ENCODE peak calls at places on chromosomes 3 and 15, in four cellular contexts. J, R, D and L are unnamed samples.

GRCh38 chr15:51688863-51689262 is 7.6 kb downstream of the SCG3 start:
- DNase-seq in R (peak), J (no peak), D (no peak), L (no peak)

GRCh38 chr15:82543155-82543554 is 2.9 kb upstream of the RPS17 start:
- DNase-seq in J (no peak), D (no peak), R (no peak), L (no peak)

GRCh38 chr3:142940000-142940399 is 23.5 kb downstream of the PAQR9 start:
- DNase-seq in D (no peak), R (no peak), J (no peak), L (peak)

GRCh38 chr3:51619983-51620382 is 51.1 kb upstream of the TEX264 start:
- DNase-seq in J (no peak), D (no peak), R (no peak), L (no peak)

GRCh38 chr15:40286794-40287193 is 3.9 kb upstream of the ANKRD63 start:
- DNase-seq in D (no peak), R (no peak), J (no peak), L (no peak)

GRCh38 chr15:66233487-66234415 is 19.8 kb downstream of the MEGF11 start:
- DNase-seq in J (no peak), D (peak), R (peak), L (peak)

GRCh38 chr3:63863150-63864007 is at the start of the genes ATXN7 and THOC7:
- DNase-seq in R (peak), J (peak), D (no peak), L (peak)

GRCh38 chr15:74642328-74642723 is 26.7 kb downstream of the CLK3 start:
- DNase-seq in D (no peak), R (no peak), J (no peak), L (no peak)

GRCh38 chr3:65713016-65713415 is 325.7 kb downstream of the MAGI1 start:
- DNase-seq in R (no peak), D (no peak), J (no peak), L (no peak)

GRCh38 chr3:177057768-177058167 is 139.5 kb downstream of the TBL1XR1 start:
- DNase-seq in J (no peak), D (no peak), R (no peak), L (no peak)

GRCh38 chr15:63367390-63367789 is 14.3 kb downstream of the CA12 start:
- DNase-seq in D (no peak), J (no peak), R (no peak), L (no peak)

GRCh38 chr3:131711114-131711786 is 208.5 kb upstream of the MRPL3 start:
- DNase-seq in D (no peak), R (no peak), J (no peak), L (no peak)

GRCh38 chr3:72092778-72093177 is 307.8 kb upstream of the PROK2 start:
- DNase-seq in D (no peak), J (no peak), R (no peak), L (peak)

GRCh38 chr3:8869613-8870012 is 93.7 kb downstream of the RAD18 start:
- DNase-seq in J (no peak), D (peak), R (no peak), L (peak)

GRCh38 chr3:67077656-67078055 is 79.5 kb downstream of the KBTBD8 start:
- DNase-seq in D (no peak), R (no peak), J (no peak), L (no peak)

GRCh38 chr3:142724682-142725351 is 983 bp downstream of the TRPC1 start:
- DNase-seq in J (peak), R (peak), D (peak), L (peak)

GRCh38 chr3:27528798-27529197 is 44.6 kb upstream of the SLC4A7 start:
- DNase-seq in J (no peak), R (no peak), D (no peak), L (no peak)

GRCh38 chr3:189638276-189639031 is 7.3 kb downstream of the TP63 start:
- DNase-seq in R (no peak), J (no peak), D (no peak), L (no peak)

GRCh38 chr15:25719101-25719985 is 143.8 kb downstream of the ATP10A start:
- DNase-seq in J (peak), R (no peak), D (no peak), L (no peak)

GRCh38 chr3:126984391-126985142 is 1.7 kb downstream of the PLXNA1 start:
- DNase-seq in J (no peak), R (no peak), D (no peak), L (no peak)

GRCh38 chr15:57223345-57223744 is 153.0 kb upstream of the CGNL1 start:
- DNase-seq in R (no peak), D (no peak), J (no peak), L (no peak)

GRCh38 chr3:3110299-3110630 is at the start of gene IL5RA:
- DNase-seq in J (peak), D (no peak), R (no peak), L (no peak)

GRCh38 chr3:167001374-167001773 is 378.7 kb downstream of the ZBBX start:
- DNase-seq in D (no peak), J (no peak), R (no peak), L (no peak)

GRCh38 chr3:38255627-38256026 is 10.0 kb upstream of the SLC22A13 start:
- DNase-seq in D (no peak), J (no peak), R (no peak), L (no peak)

GRCh38 chr3:125116311-125117069 is 60.7 kb upstream of the HEG1 start:
- DNase-seq in R (no peak), D (no peak), J (no peak), L (no peak)

GRCh38 chr3:118597184-118597583 is 437.5 kb downstream of the IGSF11 start:
- DNase-seq in D (no peak), J (no peak), R (no peak), L (no peak)

GRCh38 chr3:56042326-56042951 is 425.8 kb downstream of the ERC2 start:
- DNase-seq in R (peak), D (no peak), J (peak), L (peak)

GRCh38 chr15:39869858-39870515 is 50.1 kb downstream of the GPR176 start:
- DNase-seq in D (no peak), R (no peak), J (no peak), L (no peak)

GRCh38 chr3:51799879-51800757 is 21.1 kb upstream of the IQCF6 start:
- DNase-seq in J (peak), R (peak), D (peak), L (peak)

GRCh38 chr3:71872256-71872655 is 87.3 kb upstream of the PROK2 start:
- DNase-seq in D (no peak), R (no peak), J (no peak), L (no peak)

GRCh38 chr3:134312873-134313838 is 61.1 kb downstream of the AMOTL2 start:
- DNase-seq in D (no peak), R (peak), J (no peak), L (peak)

GRCh38 chr3:53101956-53102355 is 28.3 kb downstream of the RFT1 start:
- DNase-seq in J (no peak), D (no peak), R (no peak), L (no peak)

GRCh38 chr3:53102601-53103147 is 27.6 kb downstream of the RFT1 start:
- DNase-seq in R (peak), J (no peak), D (no peak), L (no peak)

GRCh38 chr3:53100818-53101466 is 29.3 kb downstream of the RFT1 start:
- DNase-seq in D (no peak), J (no peak), R (peak), L (no peak)

GRCh38 chr3:53104762-53105161 is 25.5 kb downstream of the RFT1 start:
- DNase-seq in D (no peak), J (no peak), R (no peak), L (no peak)

DNA sequence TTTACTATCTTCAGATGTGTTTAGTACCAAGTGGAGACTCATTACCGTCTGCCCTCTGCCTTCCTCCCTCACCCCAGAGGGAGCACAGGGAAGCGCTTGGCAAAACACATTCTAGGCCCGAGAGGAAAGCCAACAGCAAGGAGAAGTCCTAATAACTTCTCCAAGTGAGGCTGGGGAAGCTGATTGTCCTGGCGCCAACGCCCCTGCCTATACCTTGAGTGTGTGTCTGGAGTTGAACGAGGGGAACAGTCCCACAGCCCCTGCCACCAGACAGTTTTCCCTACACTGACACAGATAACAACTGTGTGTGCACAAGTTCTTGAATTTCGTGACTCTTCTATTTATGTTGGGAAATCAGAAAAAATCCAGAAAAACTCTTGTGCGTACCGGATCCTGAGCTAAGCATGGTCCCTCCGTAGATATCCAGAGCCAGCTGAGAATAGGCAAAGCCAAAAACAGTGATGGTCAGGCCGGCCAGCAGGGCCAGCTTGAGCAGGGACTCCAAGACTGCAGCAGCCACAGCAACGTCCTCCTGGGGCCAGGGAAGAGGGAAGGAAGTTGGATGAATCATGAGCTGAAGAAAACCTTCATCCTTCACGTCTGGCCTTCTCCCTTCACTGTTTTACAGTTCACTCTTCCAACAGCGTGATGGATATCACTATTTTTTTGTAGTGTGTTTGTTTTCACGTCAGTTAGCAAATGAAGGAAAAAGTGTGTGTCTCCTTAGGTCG is 26.5 kb downstream of the RFT1 start:
- DNase-seq in D (no peak), R (no peak), J (no peak), L (no peak)
- TF ChIP-seq ELF1 in D (no peak), R (no peak), J (no peak), L (no peak)

GRCh38 chr15:92801412-92801773 is 98.7 kb upstream of the CHD2 start:
- DNase-seq in D (peak), R (no peak), J (no peak), L (no peak)

GRCh38 chr15:92801774-92802464 is 98.2 kb upstream of the CHD2 start:
- DNase-seq in R (peak), D (peak), J (no peak), L (peak)

GRCh38 chr15:92803536-92803851 is 96.6 kb upstream of the CHD2 start:
- DNase-seq in R (no peak), D (no peak), J (no peak), L (no peak)

GRCh38 chr15:92805080-92805708 is 94.9 kb upstream of the CHD2 start:
- DNase-seq in R (no peak), J (no peak), D (no peak), L (no peak)

GRCh38 chr15:92803852-92804609 is 96.1 kb upstream of the CHD2 start:
- DNase-seq in J (no peak), D (peak), R (peak), L (peak)
- TF ChIP-seq ELF1 in J (no peak), D (no peak), R (peak), L (peak)

GRCh38 chr15:71629761-71630499 is 180.4 kb upstream of the NR2E3 start:
- DNase-seq in D (no peak), R (no peak), J (peak), L (no peak)
- TF ChIP-seq ELF1 in D (no peak), R (no peak), J (no peak), L (no peak)

GRCh38 chr3:184593201-184593922 is 31.8 kb downstream of the EPHB3 start:
- DNase-seq in J (peak), R (no peak), D (no peak), L (no peak)
- TF ChIP-seq ELF1 in J (no peak), R (no peak), D (no peak), L (no peak)

GRCh38 chr3:29324180-29324651 is 43.3 kb downstream of the RBMS3 start:
- DNase-seq in R (no peak), D (no peak), J (no peak), L (no peak)
- TF ChIP-seq ELF1 in R (no peak), D (no peak), J (peak), L (no peak)

GRCh38 chr3:53689681-53690080 is 156.5 kb downstream of the CHDH start:
- DNase-seq in J (no peak), D (no peak), R (no peak), L (no peak)
- TF ChIP-seq ELF1 in J (no peak), D (no peak), R (no peak), L (no peak)

GRCh38 chr3:141477224-141477623 is 9.6 kb upstream of the RASA2 start:
- DNase-seq in R (no peak), D (no peak), J (no peak), L (peak)

GRCh38 chr3:141476033-141476432 is 10.8 kb upstream of the RASA2 start:
- DNase-seq in R (no peak), D (no peak), J (no peak), L (no peak)

GRCh38 chr3:141482250-141482937 is 4.4 kb upstream of the RASA2 start:
- DNase-seq in D (peak), J (no peak), R (no peak), L (peak)

GRCh38 chr3:141478139-141478538 is 8.7 kb upstream of the RASA2 start:
- DNase-seq in J (no peak), D (no peak), R (no peak), L (no peak)
- TF ChIP-seq ELF1 in J (no peak), D (no peak), R (no peak), L (no peak)